ENCODE peak calls at places on chromosomes 11 and 22, in nine cellular contexts. T, G, V, X, R, N, Z, Y and A are unnamed samples. For H3K9me3, the result is how much of the 10 kb centered on the place peaks cover.

GRCh38 chr11:3169952-3170755 is 5.0 kb upstream of the OSBPL5 start:
- DNase-seq in T (no peak), G (peak), V (no peak), X (peak), R (no peak), N (no peak), Z (no peak), Y (no peak), A (no peak)

GRCh38 chr22:31447337-31447736 is 42.3 kb downstream of the EIF4ENIF1 start:
- DNase-seq in T (no peak), G (no peak), V (no peak), X (no peak), R (no peak), N (no peak), Z (peak), Y (no peak), A (no peak)

GRCh38 chr22:35315855-35316745 is 16.4 kb downstream of the TOM1 start:
- DNase-seq in T (no peak), G (peak), V (no peak), X (peak), R (no peak), N (no peak), Z (no peak), Y (no peak), A (no peak)

GRCh38 chr22:26592368-26593015 is 2.6 kb upstream of the TPST2 start:
- DNase-seq in T (peak), G (no peak), V (peak), X (no peak), R (no peak), N (no peak), Z (no peak), Y (no peak), A (no peak)

GRCh38 chr11:10308208-10308954 is 3.5 kb downstream of the ADM start:
- DNase-seq in T (no peak), G (no peak), V (no peak), X (no peak), R (no peak), N (no peak), Z (peak), Y (no peak), A (no peak)

GRCh38 chr22:27534720-27535125 is 266.8 kb downstream of the MN1 start:
- DNase-seq in T (no peak), G (no peak), V (no peak), X (no peak), R (no peak), N (peak), Z (peak), Y (no peak), A (no peak)

GRCh38 chr11:45161252-45162063 is 15.0 kb downstream of the PRDM11 start:
- DNase-seq in T (no peak), G (no peak), V (no peak), X (peak), R (no peak), N (no peak), Z (no peak), Y (no peak), A (peak)

GRCh38 chr22:39839917-39840510 is 53.5 kb downstream of the ENTHD1 start:
- DNase-seq in T (peak), G (no peak), V (no peak), X (no peak), R (no peak), N (no peak), Z (no peak), Y (no peak), A (no peak)

GRCh38 chr11:587978-588380 is 11.7 kb downstream of the PHRF1 start:
- DNase-seq in T (peak), G (no peak), V (peak), X (no peak), R (no peak), N (no peak), Z (peak), Y (peak), A (no peak)

GRCh38 chr11:32893947-32894827 is 1.6 kb downstream of the QSER1 start:
- DNase-seq in T (no peak), G (no peak), V (peak), X (no peak), R (peak), N (peak), Z (peak), Y (no peak), A (peak)

GRCh38 chr22:50218996-50219727 is 18.4 kb downstream of the SELENOO start:
- DNase-seq in T (peak), G (peak), V (no peak), X (peak), R (peak), N (peak), Z (peak), Y (no peak), A (peak)

GRCh38 chr11:9385288-9385902 is 943 bp downstream of the IPO7 start:
- DNase-seq in T (no peak), G (no peak), V (no peak), X (no peak), R (no peak), N (no peak), Z (peak), Y (no peak), A (no peak)

GRCh38 chr11:45473491-45473890 is 187.3 kb upstream of the SYT13 start:
- DNase-seq in T (no peak), G (no peak), V (no peak), X (no peak), R (no peak), N (no peak), Z (no peak), Y (no peak), A (no peak)

GRCh38 chr11:122628691-122629555 is 26.6 kb upstream of the UBASH3B start:
- DNase-seq in T (peak), G (peak), V (peak), X (peak), R (peak), N (peak), Z (peak), Y (peak), A (peak)

GRCh38 chr11:113317297-113317696 is 2.9 kb downstream of the TTC12 start:
- DNase-seq in T (no peak), G (no peak), V (no peak), X (no peak), R (no peak), N (no peak), Z (no peak), Y (no peak), A (no peak)

GRCh38 chr11:42598341-42598740 is 713.5 kb upstream of the API5 start:
- DNase-seq in T (no peak), G (no peak), V (no peak), X (no peak), R (no peak), N (no peak), Z (no peak), Y (no peak), A (no peak)

GRCh38 chr11:128380280-128380604 is 207.1 kb downstream of the ETS1 start:
- DNase-seq in T (no peak), G (no peak), V (no peak), X (no peak), R (no peak), N (no peak), Z (no peak), Y (no peak), A (no peak)

GRCh38 chr11:105553015-105553414 is 56.9 kb upstream of the GRIA4 start:
- DNase-seq in T (no peak), G (no peak), V (no peak), X (no peak), R (no peak), N (peak), Z (no peak), Y (no peak), A (no peak)

GRCh38 chr11:131425285-131425684 is 54.9 kb downstream of the NTM start:
- DNase-seq in T (no peak), G (no peak), V (no peak), X (no peak), R (no peak), N (no peak), Z (no peak), Y (no peak), A (no peak)

GRCh38 chr11:10304495-10305261 is at the start of gene ADM:
- DNase-seq in T (peak), G (peak), V (no peak), X (peak), R (peak), N (peak), Z (peak), Y (peak), A (peak)

GRCh38 chr11:4607111-4607510 is 920 bp downstream of the TRIM68 start:
- DNase-seq in T (no peak), G (no peak), V (no peak), X (no peak), R (no peak), N (no peak), Z (peak), Y (no peak), A (peak)

GRCh38 chr11:35851342-35851741 is 92.5 kb upstream of the LDLRAD3 start:
- DNase-seq in T (no peak), G (no peak), V (no peak), X (no peak), R (no peak), N (no peak), Z (no peak), Y (no peak), A (no peak)

GRCh38 chr11:14413307-14414072 is 54.5 kb upstream of the RRAS2 start:
- DNase-seq in T (no peak), G (peak), V (no peak), X (peak), R (no peak), N (no peak), Z (peak), Y (peak), A (peak)

GRCh38 chr22:43262990-43263644 is 76.2 kb upstream of the TTLL12 start:
- DNase-seq in T (peak), G (no peak), V (peak), X (no peak), R (no peak), N (no peak), Z (no peak), Y (no peak), A (peak)

GRCh38 chr11:58097437-58097836 is 27.9 kb downstream of the OR9I1 start:
- DNase-seq in T (no peak), G (no peak), V (no peak), X (no peak), R (no peak), N (no peak), Z (no peak), Y (no peak), A (no peak)

GRCh38 chr11:131889760-131890620 is 519.6 kb downstream of the NTM start:
- DNase-seq in T (no peak), G (no peak), V (no peak), X (no peak), R (no peak), N (no peak), Z (no peak), Y (no peak), A (no peak)

GRCh38 chr11:3808846-3809623 is 675 bp downstream of the PGAP2 start:
- DNase-seq in T (peak), G (peak), V (peak), X (no peak), R (peak), N (no peak), Z (peak), Y (no peak), A (no peak)

GRCh38 chr11:95925011-95925410 is 1.1 kb upstream of the MTMR2 start:
- DNase-seq in T (no peak), G (no peak), V (no peak), X (no peak), R (peak), N (no peak), Z (peak), Y (no peak), A (no peak)

GRCh38 chr11:73414977-73415492 is 38.8 kb downstream of the RELT start:
- DNase-seq in T (no peak), G (no peak), V (no peak), X (no peak), R (no peak), N (no peak), Z (peak), Y (no peak), A (no peak)
- H3K9me3 ChIP-seq in T (under half), G (under half), V (under half), X (under half), R (under half), N (under half), Z (under half), Y (under half), A (under half)

GRCh38 chr11:99234534-99234933 is 213.8 kb downstream of the CNTN5 start:
- DNase-seq in T (no peak), G (no peak), V (no peak), X (no peak), R (no peak), N (no peak), Z (no peak), Y (no peak), A (no peak)
- H3K9me3 ChIP-seq in T (under half), G (under half), V (under half), X (under half), R (under half), N (under half), Z (under half), Y (under half), A (under half)

DNA sequence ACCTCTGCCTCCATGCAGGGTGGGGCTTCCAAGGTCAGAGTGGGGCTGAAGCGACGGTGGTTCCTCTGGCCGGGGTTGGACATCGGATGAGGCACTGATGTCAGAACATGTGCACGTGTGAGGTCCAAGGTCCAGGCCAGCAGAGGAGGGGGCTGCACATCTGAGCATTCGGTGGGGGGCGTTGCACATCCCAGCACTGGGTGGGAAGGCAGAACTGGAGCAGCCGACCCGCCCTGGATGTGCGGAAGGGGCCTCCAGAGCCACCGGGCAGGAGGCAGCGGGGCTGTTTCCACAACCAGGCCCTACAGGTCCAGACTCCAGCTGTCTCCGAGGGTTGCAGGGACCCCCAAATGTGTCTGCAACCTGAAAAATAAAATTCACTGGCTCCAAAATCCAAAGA is 271.0 kb downstream of the CTTN start:
- DNase-seq in T (peak), G (no peak), V (no peak), X (no peak), R (no peak), N (no peak), Z (no peak), Y (no peak), A (no peak)
- H3K9me3 ChIP-seq in T (under half), G (under half), V (under half), X (under half), R (under half), N (half or more), Z (under half), Y (under half), A (under half)

GRCh38 chr11:84003181-84003580 is 717.0 kb upstream of the CCDC90B start:
- DNase-seq in T (no peak), G (no peak), V (no peak), X (no peak), R (no peak), N (no peak), Z (no peak), Y (no peak), A (no peak)
- H3K9me3 ChIP-seq in T (under half), G (under half), V (under half), X (under half), R (under half), N (under half), Z (under half), Y (under half), A (under half)

DNA sequence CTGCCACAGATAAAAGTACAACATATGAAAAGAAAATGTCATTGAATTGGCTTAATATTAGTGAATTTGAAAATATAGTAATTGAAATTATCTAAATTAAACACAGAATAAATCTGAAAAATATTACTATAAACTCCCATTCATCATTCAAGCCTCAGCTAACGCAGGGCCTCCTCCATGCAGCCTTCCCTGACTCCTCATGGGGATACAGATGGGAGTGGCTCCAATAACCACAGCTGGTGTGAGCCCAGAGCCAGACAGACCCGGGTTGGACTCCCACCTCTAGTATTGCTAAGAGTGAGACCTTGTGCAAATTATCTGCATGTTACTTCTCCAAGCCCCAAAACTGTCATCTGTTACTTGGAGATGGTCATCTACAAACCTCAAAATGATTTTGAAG is 44.9 kb downstream of the CSF2RB start:
- DNase-seq in T (no peak), G (no peak), V (no peak), X (no peak), R (no peak), N (no peak), Z (no peak), Y (no peak), A (no peak)
- H3K9me3 ChIP-seq in T (under half), G (under half), V (under half), X (under half), R (under half), N (under half), Z (under half), Y (under half), A (under half)

DNA sequence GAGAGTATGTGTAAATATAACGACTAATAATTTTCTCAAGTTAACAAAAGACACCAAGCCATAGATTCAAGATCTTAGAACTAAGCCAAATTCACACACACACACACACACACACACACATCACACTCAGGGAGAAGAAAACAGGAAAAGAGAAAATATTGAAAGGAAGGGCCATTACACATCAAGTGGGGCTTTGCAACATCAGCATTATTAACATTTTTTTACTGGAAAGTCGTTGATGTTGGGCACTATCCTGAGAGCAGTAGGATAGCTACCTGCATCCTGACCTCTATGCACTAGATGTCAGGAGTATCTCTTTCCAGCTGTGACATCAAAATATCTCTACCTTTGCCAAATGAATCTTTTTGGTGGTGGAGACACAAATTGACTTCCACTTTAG is 8.9 kb downstream of the OR5D16 start:
- DNase-seq in T (no peak), G (no peak), V (no peak), X (no peak), R (no peak), N (no peak), Z (no peak), Y (no peak), A (no peak)
- H3K9me3 ChIP-seq in T (under half), G (under half), V (under half), X (under half), R (under half), N (under half), Z (under half), Y (under half), A (under half)

GRCh38 chr22:48688366-48688765 is 1139.3 kb downstream of the BRD1 start:
- DNase-seq in T (no peak), G (no peak), V (no peak), X (no peak), R (no peak), N (no peak), Z (no peak), Y (no peak), A (no peak)

GRCh38 chr22:48689206-48689605 is 1138.5 kb downstream of the BRD1 start:
- DNase-seq in T (no peak), G (no peak), V (no peak), X (peak), R (no peak), N (no peak), Z (no peak), Y (no peak), A (no peak)

GRCh38 chr22:48685767-48686166 is 1141.9 kb downstream of the BRD1 start:
- DNase-seq in T (no peak), G (no peak), V (no peak), X (no peak), R (no peak), N (no peak), Z (no peak), Y (no peak), A (no peak)

GRCh38 chr22:48686694-48687302 is 1140.9 kb downstream of the BRD1 start:
- DNase-seq in T (no peak), G (no peak), V (no peak), X (no peak), R (no peak), N (no peak), Z (no peak), Y (no peak), A (no peak)

GRCh38 chr22:48687606-48688005 is 1140.1 kb downstream of the BRD1 start:
- DNase-seq in T (no peak), G (no peak), V (no peak), X (no peak), R (no peak), N (no peak), Z (no peak), Y (no peak), A (no peak)
- H3K9me3 ChIP-seq in T (under half), G (under half), V (under half), X (under half), R (under half), N (half or more), Z (under half), Y (under half), A (under half)

DNA sequence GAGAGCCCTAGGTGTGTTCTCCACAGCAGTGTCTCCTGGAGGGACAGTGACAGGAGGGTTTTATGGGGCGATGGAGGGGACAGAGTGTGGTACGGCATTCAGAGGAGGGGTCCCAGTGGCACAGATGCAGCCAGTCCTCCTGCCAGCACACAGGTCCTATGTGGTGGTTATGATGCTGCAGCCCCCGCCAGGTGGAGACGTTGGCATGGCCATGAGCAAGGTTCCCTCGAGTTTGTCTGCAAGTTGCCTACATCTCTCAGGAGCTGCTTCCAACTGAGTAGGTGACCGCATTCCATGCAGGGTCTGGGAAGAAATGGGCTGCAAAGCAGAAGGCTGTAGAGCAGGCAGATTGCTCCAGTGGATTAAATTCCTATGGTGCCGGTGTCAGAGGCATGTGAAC is 646.0 kb downstream of the TBC1D22A start:
- DNase-seq in T (no peak), G (no peak), V (no peak), X (no peak), R (no peak), N (no peak), Z (no peak), Y (no peak), A (no peak)
- H3K9me3 ChIP-seq in T (under half), G (under half), V (under half), X (under half), R (under half), N (under half), Z (under half), Y (under half), A (under half)